ENCODE peak calls at places on chromosomes 7 and 10, in seven cellular contexts. E is HCT116, C is fibroblast of lung, F is mammary epithelial cell, O is PC-3, R is astrocyte, I is keratinocyte. X is an unnamed sample.

GRCh38 chr7:33905389-33906032 is at the start of gene BMPER:
- DNase-seq in E (no peak), C (peak), F (peak), O (peak), R (no peak), I (no peak), X (peak)

GRCh38 chr10:9198611-9199010 is 1144.1 kb downstream of the GATA3 start:
- DNase-seq in E (no peak), C (peak), F (no peak), O (no peak), R (peak), I (no peak), X (no peak)

GRCh38 chr10:14547826-14548225 is 217.1 kb upstream of the FRMD4A start:
- DNase-seq in E (no peak), C (no peak), F (no peak), O (no peak), R (no peak), I (no peak), X (peak)

GRCh38 chr10:125562737-125563136 is 120.2 kb downstream of the TEX36 start:
- DNase-seq in E (peak), C (no peak), F (no peak), O (no peak), R (no peak), I (no peak), X (no peak)

GRCh38 chr10:87860156-87860795 is 3.1 kb downstream of the KLLN start:
- DNase-seq in E (no peak), C (peak), F (peak), O (peak), R (peak), I (no peak), X (peak)

GRCh38 chr10:89416465-89416864 is 2.1 kb downstream of the IFIT5 start:
- DNase-seq in E (no peak), C (no peak), F (no peak), O (no peak), R (no peak), I (no peak), X (no peak)

GRCh38 chr10:2137549-2138174 is 400.3 kb upstream of the ADARB2 start:
- DNase-seq in E (no peak), C (peak), F (no peak), O (peak), R (no peak), I (no peak), X (peak)

GRCh38 chr10:95896066-95896850 is 11.5 kb upstream of the CC2D2B start:
- DNase-seq in E (no peak), C (no peak), F (no peak), O (no peak), R (no peak), I (no peak), X (no peak)

GRCh38 chr7:110994028-110994967 is 96.6 kb upstream of the LRRN3 start:
- DNase-seq in E (no peak), C (peak), F (no peak), O (no peak), R (peak), I (no peak), X (no peak)

GRCh38 chr10:78375854-78376785 is 342.5 kb downstream of the RPS24 start:
- DNase-seq in E (no peak), C (no peak), F (no peak), O (no peak), R (no peak), I (no peak), X (peak)

GRCh38 chr7:19585761-19586160 is 123.1 kb downstream of the POLR1F start:
- DNase-seq in E (no peak), C (no peak), F (no peak), O (no peak), R (no peak), I (no peak), X (no peak)

GRCh38 chr7:54773472-54774399 is 14.7 kb upstream of the SEC61G start:
- DNase-seq in E (peak), C (peak), F (peak), O (peak), R (peak), I (peak), X (peak)

GRCh38 chr10:61140765-61141392 is 196.9 kb upstream of the RHOBTB1 start:
- DNase-seq in E (peak), C (peak), F (peak), O (peak), R (peak), I (no peak), X (peak)

GRCh38 chr7:79386688-79387422 is 66.6 kb downstream of the MAGI2 start:
- DNase-seq in E (no peak), C (peak), F (no peak), O (peak), R (peak), I (no peak), X (no peak)

GRCh38 chr7:32091608-32092210 is 21.5 kb upstream of the PDE1C start:
- DNase-seq in E (no peak), C (no peak), F (no peak), O (no peak), R (no peak), I (no peak), X (no peak)

GRCh38 chr10:72906446-72906845 is 12.9 kb downstream of the OIT3 start:
- DNase-seq in E (no peak), C (no peak), F (peak), O (peak), R (no peak), I (no peak), X (no peak)
- TF ChIP-seq EZH2 in E (no peak), C (no peak), F (no peak), O (no peak), R (no peak), I (no peak), X (no peak)

DNA sequence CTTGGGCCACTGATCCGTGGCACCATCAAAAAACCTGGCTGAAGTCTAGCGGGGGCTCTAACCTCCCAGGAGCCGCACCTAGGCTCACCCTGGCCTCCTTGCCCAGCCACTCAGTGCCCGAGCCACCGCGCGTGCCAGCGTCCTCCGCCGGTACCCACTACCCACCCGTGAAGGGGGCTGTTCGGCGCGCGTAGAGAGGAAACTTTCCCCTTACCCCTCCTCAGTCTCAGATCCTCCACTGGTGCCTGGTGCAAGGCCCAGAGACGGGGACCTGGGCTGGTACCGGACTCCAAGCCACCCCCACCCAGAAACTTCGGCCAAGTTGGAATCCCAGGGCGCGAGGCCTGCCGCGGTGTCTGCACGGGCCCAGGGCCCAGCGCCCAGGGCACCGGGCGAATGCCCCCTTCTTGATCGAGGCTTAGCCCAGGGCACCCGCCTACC is 3.5 kb upstream of the EBF3 start:
- DNase-seq in E (no peak), C (no peak), F (no peak), O (no peak), R (no peak), I (no peak), X (no peak)
- TF ChIP-seq CTCF in E (no peak), C (no peak), F (no peak), O (no peak), R (no peak), I (no peak), X (no peak)

DNA sequence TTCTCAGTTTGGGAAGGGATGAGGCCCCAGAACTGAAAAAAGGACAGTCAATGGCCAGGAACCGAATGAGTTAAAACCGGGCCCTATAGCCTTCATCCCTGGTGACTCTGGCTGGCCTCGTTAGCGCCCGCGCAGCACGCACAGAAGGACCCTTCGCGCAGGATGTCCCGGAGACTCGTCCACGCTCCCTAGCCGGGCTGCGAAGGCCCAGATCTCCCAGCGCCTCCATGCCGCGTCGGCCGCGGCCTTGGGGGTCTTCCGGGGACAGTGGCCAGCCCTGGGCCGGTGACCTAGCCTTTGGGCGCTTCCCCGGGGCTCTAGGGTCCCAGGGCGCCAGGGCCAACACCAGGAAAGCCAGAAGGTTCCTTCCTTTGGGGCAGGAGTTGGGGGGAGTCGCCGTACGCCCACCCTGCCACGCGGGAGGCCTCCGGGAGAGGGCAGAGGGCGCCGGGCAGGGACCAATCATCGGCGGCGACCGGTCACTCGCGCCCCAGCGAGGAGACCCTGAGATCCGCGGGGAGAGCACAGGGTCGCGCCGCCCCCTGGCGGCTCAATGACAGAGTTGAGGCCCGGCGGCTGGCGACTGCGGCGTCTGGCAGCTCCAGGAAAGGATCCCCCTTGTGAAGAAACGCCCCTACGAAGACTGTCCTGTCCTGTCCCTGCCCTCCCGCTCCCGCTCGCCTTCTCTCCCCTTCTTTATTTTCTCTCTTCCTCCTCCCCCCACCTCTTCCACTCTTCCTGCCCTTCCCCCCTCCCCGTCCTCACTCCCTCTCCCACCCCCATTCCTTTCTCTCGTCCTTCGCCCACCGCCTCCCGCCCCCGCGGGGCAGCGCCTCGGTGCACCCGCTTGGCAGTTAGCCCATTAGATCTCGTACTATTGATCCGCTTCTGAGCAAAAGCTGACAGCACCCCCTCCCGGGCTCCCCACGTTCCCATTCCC is 62.3 kb upstream of the LBX1 start:
- DNase-seq in E (no peak), C (no peak), F (no peak), O (peak), R (no peak), I (no peak), X (peak)
- TF ChIP-seq EZH2 in E (no peak), C (peak), F (no peak), O (no peak), R (peak), I (no peak), X (peak)

GRCh38 chr10:99329891-99330674 is 927 bp downstream of the CNNM1 start:
- DNase-seq in E (no peak), C (peak), F (peak), O (peak), R (no peak), I (no peak), X (peak)
- TF ChIP-seq CTCF in E (no peak), C (no peak), F (no peak), O (no peak), R (no peak), I (peak), X (no peak)